ENCODE peak calls at places on chromosomes 2 and 18, in four cellular contexts. One of them, this sample, is unnamed.

GRCh38 chr2:204110250-204111183 is 174.0 kb downstream of the ICOS start:
- DNase-seq in stimulated activated CD8-positive, alpha-beta memory T cell treated with anti-CD3 and anti-CD28 coated beads, Interleukin-12 subunit alpha, Interleukin-12 subunit beta, amount 100 ng/mL, for 1 hour: peak; percentile 23
- DNase-seq in NCI-H1417: no peak
- DNase-seq in anterior cingulate cortex: no peak
- DNase-seq in this sample: no peak

GRCh38 chr2:178455947-178456346 is 4.8 kb downstream of the PJVK start:
- DNase-seq in stimulated activated CD8-positive, alpha-beta memory T cell treated with anti-CD3 and anti-CD28 coated beads, Interleukin-12 subunit alpha, Interleukin-12 subunit beta, amount 100 ng/mL, for 1 hour: no peak
- DNase-seq in NCI-H1417: no peak
- DNase-seq in anterior cingulate cortex: no peak
- DNase-seq in this sample: no peak

GRCh38 chr2:240822280-240822847 is 2.3 kb upstream of the KIF1A start:
- DNase-seq in stimulated activated CD8-positive, alpha-beta memory T cell treated with anti-CD3 and anti-CD28 coated beads, Interleukin-12 subunit alpha, Interleukin-12 subunit beta, amount 100 ng/mL, for 1 hour: no peak
- DNase-seq in NCI-H1417: peak; percentile 81
- DNase-seq in anterior cingulate cortex: no peak
- DNase-seq in this sample: no peak

GRCh38 chr2:18625563-18625962 is 36.2 kb upstream of the NT5C1B start:
- DNase-seq in stimulated activated CD8-positive, alpha-beta memory T cell treated with anti-CD3 and anti-CD28 coated beads, Interleukin-12 subunit alpha, Interleukin-12 subunit beta, amount 100 ng/mL, for 1 hour: no peak
- DNase-seq in NCI-H1417: no peak
- DNase-seq in anterior cingulate cortex: no peak
- DNase-seq in this sample: no peak

GRCh38 chr2:5482929-5483331 is 209.3 kb upstream of the SOX11 start:
- DNase-seq in stimulated activated CD8-positive, alpha-beta memory T cell treated with anti-CD3 and anti-CD28 coated beads, Interleukin-12 subunit alpha, Interleukin-12 subunit beta, amount 100 ng/mL, for 1 hour: no peak
- DNase-seq in NCI-H1417: no peak
- DNase-seq in anterior cingulate cortex: no peak
- DNase-seq in this sample: no peak

GRCh38 chr2:109322111-109322510 is 193.1 kb downstream of the SH3RF3 start:
- DNase-seq in stimulated activated CD8-positive, alpha-beta memory T cell treated with anti-CD3 and anti-CD28 coated beads, Interleukin-12 subunit alpha, Interleukin-12 subunit beta, amount 100 ng/mL, for 1 hour: no peak
- DNase-seq in NCI-H1417: no peak
- DNase-seq in anterior cingulate cortex: peak; percentile 43
- DNase-seq in this sample: peak; percentile 35

GRCh38 chr2:6927753-6928152 is 10.5 kb downstream of the RNF144A start:
- DNase-seq in stimulated activated CD8-positive, alpha-beta memory T cell treated with anti-CD3 and anti-CD28 coated beads, Interleukin-12 subunit alpha, Interleukin-12 subunit beta, amount 100 ng/mL, for 1 hour: no peak
- DNase-seq in NCI-H1417: no peak
- DNase-seq in anterior cingulate cortex: no peak
- DNase-seq in this sample: no peak

GRCh38 chr2:180599804-180600203 is 380.6 kb upstream of the UBE2E3 start:
- DNase-seq in stimulated activated CD8-positive, alpha-beta memory T cell treated with anti-CD3 and anti-CD28 coated beads, Interleukin-12 subunit alpha, Interleukin-12 subunit beta, amount 100 ng/mL, for 1 hour: no peak
- DNase-seq in NCI-H1417: no peak
- DNase-seq in anterior cingulate cortex: no peak
- DNase-seq in this sample: peak; percentile 28

GRCh38 chr2:53053958-53054357 is 713.6 kb upstream of the CHAC2 start:
- DNase-seq in stimulated activated CD8-positive, alpha-beta memory T cell treated with anti-CD3 and anti-CD28 coated beads, Interleukin-12 subunit alpha, Interleukin-12 subunit beta, amount 100 ng/mL, for 1 hour: no peak
- DNase-seq in NCI-H1417: no peak
- DNase-seq in anterior cingulate cortex: no peak
- DNase-seq in this sample: no peak

GRCh38 chr2:30684996-30685395 is 122.2 kb downstream of the CAPN13 start:
- DNase-seq in stimulated activated CD8-positive, alpha-beta memory T cell treated with anti-CD3 and anti-CD28 coated beads, Interleukin-12 subunit alpha, Interleukin-12 subunit beta, amount 100 ng/mL, for 1 hour: no peak
- DNase-seq in NCI-H1417: no peak
- DNase-seq in anterior cingulate cortex: no peak
- DNase-seq in this sample: no peak

GRCh38 chr2:146579154-146579930 is 1265.5 kb upstream of the ACVR2A start:
- DNase-seq in stimulated activated CD8-positive, alpha-beta memory T cell treated with anti-CD3 and anti-CD28 coated beads, Interleukin-12 subunit alpha, Interleukin-12 subunit beta, amount 100 ng/mL, for 1 hour: no peak
- DNase-seq in NCI-H1417: no peak
- DNase-seq in anterior cingulate cortex: no peak
- DNase-seq in this sample: no peak

GRCh38 chr18:79625195-79625923 is 54.2 kb upstream of the CTDP1 start:
- DNase-seq in stimulated activated CD8-positive, alpha-beta memory T cell treated with anti-CD3 and anti-CD28 coated beads, Interleukin-12 subunit alpha, Interleukin-12 subunit beta, amount 100 ng/mL, for 1 hour: no peak
- DNase-seq in NCI-H1417: no peak
- DNase-seq in anterior cingulate cortex: no peak
- DNase-seq in this sample: peak; percentile 54

GRCh38 chr18:23377669-23378469 is 75.2 kb upstream of the RIOK3 start:
- DNase-seq in stimulated activated CD8-positive, alpha-beta memory T cell treated with anti-CD3 and anti-CD28 coated beads, Interleukin-12 subunit alpha, Interleukin-12 subunit beta, amount 100 ng/mL, for 1 hour: no peak
- DNase-seq in NCI-H1417: no peak
- DNase-seq in anterior cingulate cortex: no peak
- DNase-seq in this sample: no peak

GRCh38 chr2:20930928-20931327 is 108.0 kb upstream of the LDAH start:
- DNase-seq in stimulated activated CD8-positive, alpha-beta memory T cell treated with anti-CD3 and anti-CD28 coated beads, Interleukin-12 subunit alpha, Interleukin-12 subunit beta, amount 100 ng/mL, for 1 hour: no peak
- DNase-seq in NCI-H1417: no peak
- DNase-seq in anterior cingulate cortex: no peak
- DNase-seq in this sample: no peak

GRCh38 chr18:47175283-47175894 is 775 bp downstream of the IER3IP1 start:
- DNase-seq in stimulated activated CD8-positive, alpha-beta memory T cell treated with anti-CD3 and anti-CD28 coated beads, Interleukin-12 subunit alpha, Interleukin-12 subunit beta, amount 100 ng/mL, for 1 hour: no peak
- DNase-seq in NCI-H1417: peak; percentile 61
- DNase-seq in anterior cingulate cortex: no peak
- DNase-seq in this sample: no peak